ENCODE peak calls at places on chromosomes 2 and 18, in eight cellular contexts. E is colonic mucosa; M is Right ventricle myocardium inferior; R is activated CD4-positive, alpha-beta T cell treated with anti-CD3 and anti-CD28 coated beads, Interleukin-2, amount 10 ng/mL, durations not matched to agents 24 days and 14 days; U is foreskin keratinocyte; A is AG08395; D is globus pallidus; X is SK-MEL-5. G is an unnamed sample.

GRCh38 chr2:207483477-207483876 is 46.3 kb upstream of the CREB1 start:
- DNase-seq in A (no peak), R (no peak), D (no peak), E (no peak), X (no peak), M (no peak), U (no peak), G (peak; percentile 1)

GRCh38 chr2:33336036-33336625 is 140.3 kb upstream of the RASGRP3 start:
- DNase-seq in U (no peak), X (no peak), D (no peak), E (no peak), M (no peak), R (no peak), A (no peak), G (no peak)

GRCh38 chr2:181178823-181179412 is 198.5 kb downstream of the UBE2E3 start:
- DNase-seq in R (peak; percentile 75), U (no peak), X (peak; percentile 24), E (no peak), M (no peak), A (no peak), D (no peak), G (no peak)

GRCh38 chr2:166042768-166043390 is 84.9 kb downstream of the SCN1A start:
- DNase-seq in U (peak; percentile 60), E (no peak), A (peak; percentile 6), M (no peak), X (no peak), D (no peak), R (no peak), G (no peak)

GRCh38 chr2:25473758-25474335 is 132.1 kb upstream of the DNMT3A start:
- DNase-seq in X (no peak), U (no peak), M (no peak), A (no peak), D (peak; percentile 18), E (no peak), R (no peak), G (peak; percentile 50)

GRCh38 chr2:39275016-39275415 is 31.2 kb upstream of the CDKL4 start:
- DNase-seq in A (no peak), R (no peak), D (no peak), X (no peak), M (no peak), E (no peak), U (peak; percentile 19), G (no peak)

GRCh38 chr18:37243756-37244155 is 321.8 kb downstream of the CELF4 start:
- DNase-seq in R (no peak), U (no peak), E (no peak), X (no peak), D (no peak), M (no peak), A (no peak), G (no peak)

GRCh38 chr2:122108186-122108585 is 352.7 kb downstream of the TSN start:
- DNase-seq in A (no peak), R (no peak), X (no peak), D (no peak), M (no peak), E (no peak), U (no peak), G (no peak)

GRCh38 chr18:59056706-59057492 is 82.8 kb upstream of the SEC11C start:
- DNase-seq in U (peak; percentile 54), E (peak; percentile 79), M (no peak), A (peak; percentile 36), R (peak; percentile 86), X (peak; percentile 70), D (peak; percentile 63), G (no peak)

GRCh38 chr2:176129013-176129796 is at the start of gene HOXD8:
- DNase-seq in A (peak; percentile 71), E (peak; percentile 72), R (no peak), D (no peak), M (no peak), U (peak; percentile 60), X (peak; percentile 71), G (no peak)

GRCh38 chr18:79396431-79397287 is 929 bp downstream of the NFATC1 start:
- DNase-seq in D (no peak), R (peak; percentile 87), E (peak; percentile 53), U (peak; percentile 25), A (peak; percentile 49), X (peak; percentile 54), M (peak; percentile 84), G (peak; percentile 45)

GRCh38 chr2:183185534-183185933 is 61.3 kb downstream of the NUP35 start:
- DNase-seq in M (no peak), D (no peak), U (no peak), X (no peak), R (no peak), A (peak; percentile 8), E (no peak), G (no peak)

GRCh38 chr2:74535440-74535965 is 5.8 kb downstream of the HTRA2 start:
- DNase-seq in X (no peak), A (no peak), U (no peak), M (no peak), E (no peak), D (no peak), R (no peak), G (no peak)

GRCh38 chr18:7177131-7177744 is 53.7 kb upstream of the LRRC30 start:
- DNase-seq in D (peak; percentile 34), U (peak; percentile 65), E (no peak), R (no peak), A (peak; percentile 83), M (no peak), X (peak; percentile 85), G (peak; percentile 78)

GRCh38 chr2:8144785-8145184 is 537.1 kb upstream of the ID2 start:
- DNase-seq in U (no peak), E (no peak), A (peak; percentile 60), D (no peak), X (no peak), R (no peak), M (no peak), G (no peak)

GRCh38 chr2:71846669-71847291 is 300.9 kb downstream of the CYP26B1 start:
- DNase-seq in D (no peak), A (peak; percentile 82), U (peak; percentile 54), R (no peak), M (no peak), E (no peak), X (no peak), G (no peak)

GRCh38 chr2:195138435-195138834 is 518.6 kb upstream of the SLC39A10 start:
- DNase-seq in A (no peak), D (no peak), U (no peak), M (no peak), E (no peak), R (no peak), X (no peak), G (no peak)

GRCh38 chr2:75556679-75557366 is 3.9 kb downstream of the EVA1A start:
- DNase-seq in E (no peak), A (no peak), R (no peak), M (no peak), D (no peak), U (no peak), X (no peak), G (no peak)

GRCh38 chr18:35389095-35389618 is 12.0 kb upstream of the ZNF396 start:
- DNase-seq in D (peak; percentile 69), E (no peak), X (no peak), M (no peak), A (peak; percentile 54), U (no peak), R (no peak), G (peak; percentile 35)

GRCh38 chr2:226185613-226186211 is 613.9 kb downstream of the IRS1 start:
- DNase-seq in R (no peak), E (no peak), X (peak; percentile 80), M (no peak), U (peak; percentile 98), D (no peak), A (peak; percentile 72), G (no peak)

GRCh38 chr2:27606611-27607010 is 22.2 kb downstream of the CCDC121 start:
- DNase-seq in U (no peak), X (no peak), M (no peak), E (no peak), R (no peak), D (no peak), A (no peak), G (no peak)

GRCh38 chr2:110718990-110719389 is 13.4 kb upstream of the ACOXL start:
- DNase-seq in D (no peak), X (no peak), A (no peak), M (no peak), E (no peak), R (no peak), U (no peak), G (no peak)

GRCh38 chr2:112701092-112701491 is 19.7 kb upstream of the NT5DC4 start:
- DNase-seq in E (no peak), R (no peak), U (no peak), A (no peak), D (no peak), X (no peak), M (no peak), G (peak; percentile 48)

GRCh38 chr2:237818066-237818473 is 19.5 kb downstream of the RBM44 start:
- DNase-seq in A (peak; percentile 44), M (no peak), R (no peak), U (peak; percentile 85), X (no peak), E (no peak), D (no peak), G (no peak)

GRCh38 chr2:188494906-188495305 is 203.2 kb downstream of the GULP1 start:
- DNase-seq in X (no peak), D (no peak), A (no peak), E (no peak), M (no peak), U (no peak), R (no peak), G (no peak)

GRCh38 chr2:152432206-152432653 is 97.3 kb downstream of the FMNL2 start:
- DNase-seq in X (peak; percentile 29), E (no peak), D (no peak), U (peak; percentile 94), A (peak; percentile 51), R (no peak), M (no peak), G (no peak)

G was measured in Ammon's horn.